ENCODE peak calls at places on chromosomes 13 and 19, in eight cellular contexts. Y is WTC11, F is aorta, Z is anterior cingulate cortex, U is type B pancreatic cell, M is AG09319, J is midbrain, K is posterior cingulate gyrus. Q is an unnamed sample.

GRCh38 chr13:51235186-51235585 is 13.0 kb downstream of the FAM124A start:
- DNase-seq in Y (no peak), F (no peak), Z (no peak), U (no peak), M (no peak), J (no peak), K (no peak), Q (no peak)

GRCh38 chr19:5827342-5827890 is 12.1 kb downstream of the FUT6 start:
- DNase-seq in Y (no peak), F (no peak), Z (no peak), U (no peak), M (no peak), J (no peak), K (no peak), Q (no peak)

GRCh38 chr13:104616990-104617389 is 1550.8 kb upstream of the SLC10A2 start:
- DNase-seq in Y (no peak), F (no peak), Z (no peak), U (no peak), M (no peak), J (no peak), K (no peak), Q (no peak)

GRCh38 chr13:21501709-21502108 is 42.6 kb upstream of the ZDHHC20 start:
- DNase-seq in Y (peak), F (no peak), Z (no peak), U (no peak), M (no peak), J (no peak), K (no peak), Q (no peak)

GRCh38 chr13:51781246-51782022 is 22.5 kb downstream of the DHRS12 start:
- DNase-seq in Y (peak), F (no peak), Z (no peak), U (no peak), M (no peak), J (no peak), K (no peak), Q (no peak)

GRCh38 chr13:44191504-44192171 is 182.0 kb upstream of the SERP2 start:
- DNase-seq in Y (peak), F (no peak), Z (no peak), U (no peak), M (peak), J (peak), K (no peak), Q (no peak)

GRCh38 chr13:95217920-95218830 is 83.1 kb downstream of the ABCC4 start:
- DNase-seq in Y (no peak), F (no peak), Z (no peak), U (no peak), M (no peak), J (no peak), K (no peak), Q (no peak)

GRCh38 chr13:41455725-41456419 is 1.5 kb upstream of the RGCC start:
- DNase-seq in Y (no peak), F (no peak), Z (no peak), U (no peak), M (no peak), J (no peak), K (no peak), Q (no peak)

GRCh38 chr13:40408602-40409001 is 257.8 kb downstream of the FOXO1 start:
- DNase-seq in Y (no peak), F (no peak), Z (no peak), U (no peak), M (no peak), J (no peak), K (no peak), Q (no peak)

GRCh38 chr19:34359954-34360315 is 5.1 kb upstream of the GPI start:
- DNase-seq in Y (no peak), F (no peak), Z (no peak), U (no peak), M (no peak), J (no peak), K (peak), Q (no peak)

GRCh38 chr19:17406039-17406886 is 833 bp upstream of the BST2 start:
- DNase-seq in Y (no peak), F (no peak), Z (no peak), U (no peak), M (no peak), J (no peak), K (no peak), Q (no peak)

GRCh38 chr13:33169273-33169980 is 116.1 kb downstream of the STARD13 start:
- DNase-seq in Y (no peak), F (no peak), Z (no peak), U (no peak), M (no peak), J (no peak), K (no peak), Q (no peak)

GRCh38 chr13:47831265-47831664 is 169.8 kb downstream of the SUCLA2 start:
- DNase-seq in Y (no peak), F (no peak), Z (no peak), U (no peak), M (no peak), J (no peak), K (no peak), Q (no peak)

GRCh38 chr13:20713751-20714150 is 10.3 kb downstream of the IL17D start:
- DNase-seq in Y (no peak), F (peak), Z (no peak), U (no peak), M (no peak), J (peak), K (no peak), Q (no peak)

GRCh38 chr13:112887557-112887991 is 81.4 kb upstream of the MCF2L start:
- DNase-seq in Y (no peak), F (peak), Z (no peak), U (no peak), M (no peak), J (no peak), K (peak), Q (no peak)

GRCh38 chr19:4310247-4311121 is 6.1 kb downstream of the FSD1 start:
- DNase-seq in Y (peak), F (no peak), Z (no peak), U (no peak), M (no peak), J (no peak), K (no peak), Q (no peak)

GRCh38 chr13:100511422-100511821 is 77.2 kb downstream of the GGACT start:
- DNase-seq in Y (no peak), F (no peak), Z (no peak), U (no peak), M (no peak), J (no peak), K (peak), Q (no peak)

GRCh38 chr13:90793261-90793785 is 554.2 kb upstream of the MIR17HG start:
- DNase-seq in Y (no peak), F (no peak), Z (no peak), U (no peak), M (no peak), J (no peak), K (no peak), Q (no peak)